ENCODE peak calls at places on chromosomes 3 and 15, in nine cellular contexts. W is omental fat pad; N is transverse colon; U is substantia nigra; K is mucosa of gallbladder; T is Peyer's patch; B is GM04503; M is stimulated activated CD8-positive, alpha-beta memory T cell treated with anti-CD3 and anti-CD28 coated beads, Interleukin-15, amount 100 ng/mL, for 24 hours; J is GM20000. A is an unnamed sample.

GRCh38 chr3:111882799-111883198 is 23.7 kb downstream of the PHLDB2 start:
- DNase-seq in W (no peak), N (no peak), U (no peak), K (no peak), T (no peak), B (no peak), M (no peak), J (peak; percentile 14), A (no peak)

GRCh38 chr15:28957606-28958498 is 72.1 kb downstream of the APBA2 start:
- DNase-seq in W (no peak), N (no peak), U (no peak), K (no peak), T (no peak), B (no peak), M (no peak), J (no peak), A (no peak)

GRCh38 chr3:42790714-42791229 is 13.5 kb downstream of the HIGD1A start:
- DNase-seq in W (no peak), N (no peak), U (no peak), K (no peak), T (no peak), B (no peak), M (no peak), J (no peak), A (no peak)

GRCh38 chr3:161893972-161894371 is 397.4 kb downstream of the OTOL1 start:
- DNase-seq in W (no peak), N (no peak), U (no peak), K (no peak), T (no peak), B (peak; percentile 17), M (no peak), J (no peak), A (no peak)

GRCh38 chr15:40105517-40106202 is 3.0 kb downstream of the BMF start:
- DNase-seq in W (no peak), N (no peak), U (no peak), K (no peak), T (peak; percentile 52), B (no peak), M (no peak), J (peak; percentile 77), A (no peak)

GRCh38 chr15:74889390-74889881 is 406 bp upstream of the MPI start:
- DNase-seq in W (no peak), N (peak; percentile 33), U (no peak), K (no peak), T (peak; percentile 61), B (peak; percentile 14), M (no peak), J (no peak), A (peak; percentile 48)

GRCh38 chr3:111282024-111282423 is 210.4 kb downstream of the NECTIN3 start:
- DNase-seq in W (no peak), N (no peak), U (no peak), K (no peak), T (no peak), B (no peak), M (no peak), J (no peak), A (no peak)

GRCh38 chr3:191136347-191136746 is 62.7 kb upstream of the OSTN start:
- DNase-seq in W (no peak), N (no peak), U (no peak), K (no peak), T (no peak), B (no peak), M (no peak), J (peak; percentile 37), A (no peak)

GRCh38 chr15:70149667-70150404 is 52.1 kb upstream of the TLE3 start:
- DNase-seq in W (no peak), N (no peak), U (no peak), K (no peak), T (no peak), B (no peak), M (no peak), J (no peak), A (no peak)

GRCh38 chr3:122568755-122569154 is 4.6 kb downstream of the DTX3L start:
- DNase-seq in W (no peak), N (no peak), U (no peak), K (no peak), T (no peak), B (no peak), M (no peak), J (no peak), A (no peak)

GRCh38 chr3:17322106-17322793 is 420.2 kb downstream of the TBC1D5 start:
- DNase-seq in W (no peak), N (no peak), U (no peak), K (no peak), T (no peak), B (no peak), M (no peak), J (peak; percentile 15), A (no peak)

GRCh38 chr3:29763115-29763514 is 482.2 kb downstream of the RBMS3 start:
- DNase-seq in W (no peak), N (no peak), U (no peak), K (no peak), T (no peak), B (peak; percentile 24), M (no peak), J (no peak), A (no peak)

GRCh38 chr15:36161781-36162212 is 417.6 kb upstream of the CDIN1 start:
- DNase-seq in W (no peak), N (no peak), U (no peak), K (peak; percentile 21), T (no peak), B (peak; percentile 55), M (no peak), J (no peak), A (no peak)

GRCh38 chr3:15633159-15633558 is 31.6 kb downstream of the BTD start:
- DNase-seq in W (no peak), N (no peak), U (no peak), K (no peak), T (no peak), B (no peak), M (no peak), J (no peak), A (no peak)

GRCh38 chr15:71136159-71137137 is 21.2 kb downstream of the THSD4 start:
- DNase-seq in W (no peak), N (no peak), U (no peak), K (no peak), T (no peak), B (peak; percentile 54), M (no peak), J (no peak), A (no peak)

GRCh38 chr3:169604568-169604967 is 58.9 kb downstream of the MECOM start:
- DNase-seq in W (no peak), N (no peak), U (no peak), K (no peak), T (no peak), B (no peak), M (no peak), J (no peak), A (no peak)

GRCh38 chr3:49465269-49466034 is 4.6 kb upstream of the DAG1 start:
- DNase-seq in W (no peak), N (no peak), U (peak; percentile 12), K (peak; percentile 32), T (no peak), B (no peak), M (no peak), J (no peak), A (no peak)

GRCh38 chr3:133570937-133571320 is 2.6 kb upstream of the CDV3 start:
- DNase-seq in W (no peak), N (no peak), U (no peak), K (no peak), T (no peak), B (no peak), M (no peak), J (no peak), A (no peak)

GRCh38 chr3:47534021-47534454 is 20.5 kb upstream of the ELP6 start:
- DNase-seq in W (no peak), N (no peak), U (no peak), K (no peak), T (no peak), B (no peak), M (no peak), J (no peak), A (no peak)